ENCODE peak calls at places on chromosomes 7 and 10, in eight cellular contexts. One of them, this sample, is unnamed.

GRCh38 chr10:102752934-102753664 is 9.4 kb downstream of the WBP1L start:
- DNase-seq in heart left ventricle: no peak
- DNase-seq in sigmoid colon: peak
- DNase-seq in transverse colon: no peak
- DNase-seq in gastrocnemius medialis: peak
- DNase-seq in heart right ventricle: peak
- DNase-seq in RWPE1: no peak
- DNase-seq in neural progenitor cell: peak
- DNase-seq in this sample: no peak

GRCh38 chr7:31758770-31759169 is 71.8 kb downstream of the PPP1R17 start:
- DNase-seq in heart left ventricle: no peak
- DNase-seq in sigmoid colon: no peak
- DNase-seq in transverse colon: no peak
- DNase-seq in gastrocnemius medialis: no peak
- DNase-seq in heart right ventricle: no peak
- DNase-seq in RWPE1: no peak
- DNase-seq in neural progenitor cell: no peak
- DNase-seq in this sample: no peak

GRCh38 chr10:92847185-92847864 is 995 bp upstream of the EXOC6 start:
- DNase-seq in heart left ventricle: no peak
- DNase-seq in sigmoid colon: no peak
- DNase-seq in transverse colon: no peak
- DNase-seq in gastrocnemius medialis: no peak
- DNase-seq in heart right ventricle: no peak
- DNase-seq in RWPE1: no peak
- DNase-seq in neural progenitor cell: no peak
- DNase-seq in this sample: no peak

GRCh38 chr7:73901823-73902597 is 41.1 kb downstream of the TMEM270 start:
- DNase-seq in heart left ventricle: no peak
- DNase-seq in sigmoid colon: peak
- DNase-seq in transverse colon: no peak
- DNase-seq in gastrocnemius medialis: no peak
- DNase-seq in heart right ventricle: no peak
- DNase-seq in RWPE1: no peak
- DNase-seq in neural progenitor cell: no peak
- DNase-seq in this sample: no peak

GRCh38 chr7:146136357-146136875 is 19.8 kb downstream of the CNTNAP2 start:
- DNase-seq in heart left ventricle: no peak
- DNase-seq in sigmoid colon: no peak
- DNase-seq in transverse colon: no peak
- DNase-seq in gastrocnemius medialis: no peak
- DNase-seq in heart right ventricle: no peak
- DNase-seq in RWPE1: no peak
- DNase-seq in neural progenitor cell: no peak
- DNase-seq in this sample: no peak

GRCh38 chr7:82183633-82184032 is 259.9 kb downstream of the CACNA2D1 start:
- DNase-seq in heart left ventricle: no peak
- DNase-seq in sigmoid colon: no peak
- DNase-seq in transverse colon: no peak
- DNase-seq in gastrocnemius medialis: no peak
- DNase-seq in heart right ventricle: no peak
- DNase-seq in RWPE1: peak
- DNase-seq in neural progenitor cell: no peak
- DNase-seq in this sample: no peak

GRCh38 chr7:144784943-144785342 is 50.9 kb downstream of the TPK1 start:
- DNase-seq in heart left ventricle: no peak
- DNase-seq in sigmoid colon: peak
- DNase-seq in transverse colon: no peak
- DNase-seq in gastrocnemius medialis: peak
- DNase-seq in heart right ventricle: peak
- DNase-seq in RWPE1: no peak
- DNase-seq in neural progenitor cell: no peak
- DNase-seq in this sample: no peak

GRCh38 chr10:11080564-11080984 is 62.9 kb downstream of the CELF2 start:
- DNase-seq in heart left ventricle: no peak
- DNase-seq in sigmoid colon: no peak
- DNase-seq in transverse colon: no peak
- DNase-seq in gastrocnemius medialis: no peak
- DNase-seq in heart right ventricle: no peak
- DNase-seq in RWPE1: no peak
- DNase-seq in neural progenitor cell: no peak
- DNase-seq in this sample: no peak

GRCh38 chr7:75914655-75915415 is at the start of gene POR:
- DNase-seq in heart left ventricle: peak
- DNase-seq in sigmoid colon: peak
- DNase-seq in transverse colon: peak
- DNase-seq in gastrocnemius medialis: peak
- DNase-seq in heart right ventricle: peak
- DNase-seq in RWPE1: peak
- DNase-seq in neural progenitor cell: peak
- DNase-seq in this sample: peak

GRCh38 chr10:79178070-79178576 is 109.4 kb downstream of the ZMIZ1 start:
- DNase-seq in heart left ventricle: no peak
- DNase-seq in sigmoid colon: no peak
- DNase-seq in transverse colon: no peak
- DNase-seq in gastrocnemius medialis: no peak
- DNase-seq in heart right ventricle: no peak
- DNase-seq in RWPE1: no peak
- DNase-seq in neural progenitor cell: no peak
- DNase-seq in this sample: no peak

GRCh38 chr10:79180619-79181221 is 112.0 kb downstream of the ZMIZ1 start:
- DNase-seq in heart left ventricle: no peak
- DNase-seq in sigmoid colon: no peak
- DNase-seq in transverse colon: no peak
- DNase-seq in gastrocnemius medialis: no peak
- DNase-seq in heart right ventricle: no peak
- DNase-seq in RWPE1: no peak
- DNase-seq in neural progenitor cell: no peak
- DNase-seq in this sample: no peak

GRCh38 chr10:79178614-79179403 is 110.0 kb downstream of the ZMIZ1 start:
- DNase-seq in heart left ventricle: no peak
- DNase-seq in sigmoid colon: peak
- DNase-seq in transverse colon: no peak
- DNase-seq in gastrocnemius medialis: no peak
- DNase-seq in heart right ventricle: peak
- DNase-seq in RWPE1: no peak
- DNase-seq in neural progenitor cell: peak
- DNase-seq in this sample: no peak

GRCh38 chr10:79181227-79181626 is 112.5 kb downstream of the ZMIZ1 start:
- DNase-seq in heart left ventricle: no peak
- DNase-seq in sigmoid colon: no peak
- DNase-seq in transverse colon: no peak
- DNase-seq in gastrocnemius medialis: no peak
- DNase-seq in heart right ventricle: no peak
- DNase-seq in RWPE1: no peak
- DNase-seq in neural progenitor cell: no peak
- DNase-seq in this sample: no peak

GRCh38 chr10:79179404-79180309 is 110.9 kb downstream of the ZMIZ1 start:
- DNase-seq in heart left ventricle: no peak
- DNase-seq in sigmoid colon: no peak
- DNase-seq in transverse colon: no peak
- DNase-seq in gastrocnemius medialis: no peak
- DNase-seq in heart right ventricle: no peak
- DNase-seq in RWPE1: no peak
- DNase-seq in neural progenitor cell: peak
- DNase-seq in this sample: no peak
- TF ChIP-seq CTCF in heart left ventricle: peak
- TF ChIP-seq CTCF in sigmoid colon: no peak
- TF ChIP-seq CTCF in transverse colon: no peak
- TF ChIP-seq CTCF in gastrocnemius medialis: no peak
- TF ChIP-seq CTCF in heart right ventricle: no peak
- TF ChIP-seq CTCF in RWPE1: no peak
- TF ChIP-seq CTCF in neural progenitor cell: no peak
- TF ChIP-seq CTCF in this sample: no peak

DNA sequence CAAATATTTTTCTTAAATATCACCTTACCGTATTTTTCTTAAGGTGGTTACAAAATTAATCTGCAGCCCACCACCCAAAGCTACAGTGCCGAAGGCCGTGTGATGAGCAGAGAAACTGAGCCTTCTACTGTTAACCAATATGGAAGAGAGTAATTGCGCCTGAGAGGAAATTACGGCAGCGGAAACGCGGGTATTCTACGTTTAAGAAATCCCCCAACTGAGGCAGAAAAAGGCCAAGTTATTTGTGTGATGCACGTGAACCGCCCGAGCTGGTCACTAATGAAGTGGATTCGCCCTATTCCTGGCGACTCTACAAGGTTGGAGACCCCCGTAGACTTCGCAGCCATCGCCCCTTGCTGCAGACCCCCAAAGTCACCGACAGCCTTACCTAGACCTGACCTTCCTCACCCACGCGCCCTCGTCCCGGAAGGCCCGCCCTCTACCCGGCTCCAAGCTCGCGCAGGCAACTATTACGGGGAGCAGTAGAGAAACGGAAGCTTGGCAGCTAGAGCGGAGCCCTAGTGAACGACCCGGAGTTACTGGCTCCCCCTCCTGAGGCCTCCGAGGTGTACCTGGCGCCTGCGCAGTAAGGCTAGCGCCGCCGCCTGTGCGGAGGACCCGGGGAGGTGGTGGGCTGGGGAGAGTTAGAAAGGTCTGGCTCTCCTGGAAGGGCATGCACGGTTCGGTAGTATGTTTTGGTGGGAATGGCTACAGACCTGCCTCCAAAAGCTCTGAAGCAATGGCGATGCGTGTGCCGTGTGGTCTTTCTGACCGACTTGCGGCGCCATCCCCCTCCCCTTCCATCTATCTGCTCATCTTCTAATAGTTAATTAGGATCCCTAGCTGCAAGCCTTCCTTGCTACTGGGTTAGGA is at the start of gene MRPS33:
- DNase-seq in heart left ventricle: peak
- DNase-seq in sigmoid colon: peak
- DNase-seq in transverse colon: peak
- DNase-seq in gastrocnemius medialis: peak
- DNase-seq in heart right ventricle: peak
- DNase-seq in RWPE1: peak
- DNase-seq in neural progenitor cell: peak
- DNase-seq in this sample: peak
- H3K27ac ChIP-seq in heart left ventricle: peak
- H3K27ac ChIP-seq in sigmoid colon: peak
- H3K27ac ChIP-seq in transverse colon: peak
- H3K27ac ChIP-seq in gastrocnemius medialis: peak
- H3K27ac ChIP-seq in heart right ventricle: peak
- H3K27ac ChIP-seq in RWPE1: peak
- H3K27ac ChIP-seq in neural progenitor cell: no peak
- H3K27ac ChIP-seq in this sample: peak

GRCh38 chr7:152556013-152556412 is 119.9 kb downstream of the XRCC2 start:
- DNase-seq in heart left ventricle: no peak
- DNase-seq in sigmoid colon: no peak
- DNase-seq in transverse colon: no peak
- DNase-seq in gastrocnemius medialis: no peak
- DNase-seq in heart right ventricle: no peak
- DNase-seq in RWPE1: no peak
- DNase-seq in neural progenitor cell: no peak
- DNase-seq in this sample: no peak

GRCh38 chr7:152551304-152552036 is 115.7 kb upstream of the KMT2C start:
- DNase-seq in heart left ventricle: no peak
- DNase-seq in sigmoid colon: no peak
- DNase-seq in transverse colon: no peak
- DNase-seq in gastrocnemius medialis: no peak
- DNase-seq in heart right ventricle: no peak
- DNase-seq in RWPE1: no peak
- DNase-seq in neural progenitor cell: no peak
- DNase-seq in this sample: no peak

DNA sequence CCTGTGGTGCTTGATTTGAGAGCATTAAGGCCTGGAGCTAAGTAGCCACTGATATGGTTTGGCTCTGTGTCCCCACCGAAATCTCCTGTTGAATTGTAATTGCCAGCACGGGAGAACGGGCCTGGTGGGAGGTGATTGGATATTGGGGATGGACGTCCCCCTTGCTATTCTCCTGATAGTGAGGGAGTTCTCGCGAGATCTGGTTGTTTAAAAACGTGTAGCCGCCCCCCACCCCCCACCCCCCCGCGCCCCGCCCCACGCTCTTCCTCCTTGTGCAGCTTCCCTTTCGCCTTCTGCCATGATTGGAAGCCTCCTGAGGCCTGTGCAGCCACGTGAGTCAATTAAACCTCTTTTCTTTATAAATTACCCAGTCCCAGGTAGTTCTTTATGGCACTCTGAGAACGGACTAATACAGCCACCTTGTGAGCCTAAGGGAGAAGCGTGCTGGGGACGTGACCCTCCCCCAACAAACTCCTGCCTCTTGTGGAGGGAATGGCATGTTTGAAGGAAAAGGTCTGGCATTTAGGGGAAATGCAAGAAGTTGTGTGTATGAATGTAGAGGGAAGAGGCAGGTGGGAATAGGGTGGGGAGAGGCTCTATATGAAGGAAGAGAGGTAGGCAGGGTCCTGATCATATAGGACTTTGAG is 118.0 kb upstream of the KMT2C start:
- DNase-seq in heart left ventricle: no peak
- DNase-seq in sigmoid colon: no peak
- DNase-seq in transverse colon: no peak
- DNase-seq in gastrocnemius medialis: no peak
- DNase-seq in heart right ventricle: no peak
- DNase-seq in RWPE1: no peak
- DNase-seq in neural progenitor cell: no peak
- DNase-seq in this sample: no peak
- TF ChIP-seq CTCF in heart left ventricle: no peak
- TF ChIP-seq CTCF in sigmoid colon: no peak
- TF ChIP-seq CTCF in transverse colon: no peak
- TF ChIP-seq CTCF in gastrocnemius medialis: no peak
- TF ChIP-seq CTCF in heart right ventricle: no peak
- TF ChIP-seq CTCF in RWPE1: no peak
- TF ChIP-seq CTCF in neural progenitor cell: no peak
- TF ChIP-seq CTCF in this sample: no peak

DNA sequence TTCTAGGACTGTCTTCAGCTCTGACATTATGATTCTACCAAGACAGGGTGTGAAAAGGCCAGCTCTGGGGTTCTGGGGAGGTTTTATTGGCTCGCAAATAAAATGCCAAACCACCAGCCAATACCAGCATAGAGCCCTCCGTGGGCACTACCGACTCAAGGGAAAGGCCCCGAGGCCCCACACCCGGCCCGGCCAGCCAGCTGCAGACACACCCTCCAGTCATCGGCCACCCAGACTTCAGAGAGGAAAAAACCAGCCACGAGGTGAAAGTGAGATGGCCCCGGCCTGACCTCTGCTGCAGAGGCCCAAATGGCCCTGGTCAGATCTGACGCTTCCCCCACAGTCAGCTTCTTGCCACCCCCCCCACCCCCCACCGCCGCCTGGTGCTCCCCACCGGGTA is 80.0 kb downstream of the PRKAG2 start:
- DNase-seq in heart left ventricle: no peak
- DNase-seq in sigmoid colon: no peak
- DNase-seq in transverse colon: no peak
- DNase-seq in gastrocnemius medialis: no peak
- DNase-seq in heart right ventricle: no peak
- DNase-seq in RWPE1: no peak
- DNase-seq in neural progenitor cell: no peak
- DNase-seq in this sample: no peak
- H3K27ac ChIP-seq in heart left ventricle: peak
- H3K27ac ChIP-seq in sigmoid colon: peak
- H3K27ac ChIP-seq in transverse colon: peak
- H3K27ac ChIP-seq in gastrocnemius medialis: peak
- H3K27ac ChIP-seq in heart right ventricle: no peak
- H3K27ac ChIP-seq in RWPE1: peak
- H3K27ac ChIP-seq in neural progenitor cell: no peak
- H3K27ac ChIP-seq in this sample: no peak

GRCh38 chr10:87816163-87816841 is 1.7 kb downstream of the ATAD1 start:
- DNase-seq in heart left ventricle: no peak
- DNase-seq in sigmoid colon: no peak
- DNase-seq in transverse colon: no peak
- DNase-seq in gastrocnemius medialis: no peak
- DNase-seq in heart right ventricle: no peak
- DNase-seq in RWPE1: no peak
- DNase-seq in neural progenitor cell: no peak
- DNase-seq in this sample: no peak
- TF ChIP-seq CTCF in heart left ventricle: no peak
- TF ChIP-seq CTCF in sigmoid colon: no peak
- TF ChIP-seq CTCF in transverse colon: peak
- TF ChIP-seq CTCF in gastrocnemius medialis: no peak
- TF ChIP-seq CTCF in heart right ventricle: no peak
- TF ChIP-seq CTCF in RWPE1: peak
- TF ChIP-seq CTCF in neural progenitor cell: peak
- TF ChIP-seq CTCF in this sample: no peak

This sample was measured in CD4-positive, alpha-beta T cell.